ENCODE peak calls at places on chromosomes 2 and 18, in five cellular contexts. K, Z, R, W and E are unnamed samples.

GRCh38 chr18:77203071-77203470 is 46.6 kb upstream of the GALR1 start:
- DNase-seq in K (no peak), Z (no peak), R (no peak), W (no peak), E (no peak)

GRCh38 chr2:33321236-33321731 is 155.2 kb upstream of the RASGRP3 start:
- DNase-seq in K (no peak), Z (no peak), R (no peak), W (no peak), E (no peak)

GRCh38 chr2:85890522-85891176 is 1.9 kb upstream of the ST3GAL5 start:
- DNase-seq in K (no peak), Z (no peak), R (no peak), W (no peak), E (no peak)

GRCh38 chr18:61833978-61834377 is 58.8 kb downstream of the RNF152 start:
- DNase-seq in K (no peak), Z (no peak), R (no peak), W (no peak), E (no peak)

GRCh38 chr2:45117383-45117782 is 108.1 kb upstream of the SIX2 start:
- DNase-seq in K (no peak), Z (no peak), R (no peak), W (no peak), E (no peak)

GRCh38 chr2:54855434-54855833 is 132.0 kb downstream of the EML6 start:
- DNase-seq in K (no peak), Z (no peak), R (no peak), W (no peak), E (no peak)

GRCh38 chr2:171289336-171289735 is 128.6 kb upstream of the TLK1 start:
- DNase-seq in K (no peak), Z (no peak), R (no peak), W (no peak), E (no peak)

GRCh38 chr18:73264562-73264921 is 396.8 kb upstream of the NETO1 start:
- DNase-seq in K (no peak), Z (no peak), R (no peak), W (no peak), E (no peak)

GRCh38 chr2:173229086-173229485 is 125.6 kb upstream of the CDCA7 start:
- DNase-seq in K (no peak), Z (no peak), R (no peak), W (no peak), E (no peak)

GRCh38 chr2:54471221-54471711 is 15.1 kb downstream of the SPTBN1 start:
- DNase-seq in K (peak; percentile 67), Z (no peak), R (no peak), W (no peak), E (no peak)